ENCODE peak calls at places on chromosomes 3 and 15, in ten cellular contexts. D, X, Q, J, B, M, V, I, A and W are unnamed samples.

GRCh38 chr15:68340711-68341671 is 63.4 kb downstream of the FEM1B start:
- DNase-seq in X (no peak), Q (peak), J (no peak), M (no peak), A (no peak), V (no peak), D (no peak), I (no peak), B (no peak), W (no peak)

GRCh38 chr3:134651347-134652041 is 672 bp upstream of the KY start:
- DNase-seq in D (no peak), B (peak), V (no peak), M (peak), J (no peak), Q (peak), A (no peak), X (no peak), I (no peak), W (no peak)

GRCh38 chr15:76470691-76471090 is 134.1 kb downstream of the ISL2 start:
- DNase-seq in X (no peak), I (no peak), V (no peak), J (no peak), M (no peak), B (peak), Q (peak), A (no peak), D (no peak), W (no peak)

GRCh38 chr15:101062471-101063171 is 143.5 kb downstream of the LRRK1 start:
- DNase-seq in B (no peak), Q (no peak), M (no peak), I (no peak), A (no peak), V (no peak), D (peak), X (no peak), J (no peak), W (no peak)

GRCh38 chr15:98969126-98969735 is 38.4 kb downstream of the PGPEP1L start:
- DNase-seq in V (no peak), Q (no peak), A (no peak), I (no peak), D (no peak), X (no peak), M (no peak), B (no peak), J (no peak), W (no peak)

GRCh38 chr3:138786788-138787276 is 47.9 kb downstream of the PIK3CB start:
- DNase-seq in V (peak), Q (peak), I (no peak), D (no peak), B (peak), M (peak), X (no peak), J (no peak), A (no peak), W (no peak)

GRCh38 chr3:17030438-17030837 is 145.7 kb downstream of the PLCL2 start:
- DNase-seq in M (no peak), V (no peak), I (no peak), Q (no peak), X (no peak), J (no peak), B (no peak), D (no peak), A (no peak), W (no peak)

GRCh38 chr3:45931476-45931875 is 11.8 kb upstream of the CXCR6 start:
- DNase-seq in I (no peak), B (no peak), A (no peak), X (no peak), D (no peak), M (no peak), V (no peak), Q (no peak), J (no peak), W (no peak)